ENCODE peak calls at places on chromosome 6, in six cellular contexts. H, K, L, O, Y and P are unnamed samples.

GRCh38 chr6:109702797-109703196 is 11.7 kb downstream of the FIG4 start:
- DNase-seq in Y (no peak), O (no peak), H (no peak), L (no peak), K (no peak), P (no peak)

GRCh38 chr6:150352321-150353296 is 16.2 kb upstream of the IYD start:
- DNase-seq in K (no peak), Y (no peak), O (peak; percentile 87), L (no peak), H (no peak), P (peak; percentile 32)

GRCh38 chr6:144582939-144583613 is 297.9 kb downstream of the UTRN start:
- DNase-seq in K (peak; percentile 47), L (peak; percentile 33), Y (peak; percentile 53), O (no peak), H (peak; percentile 63), P (peak; percentile 24)

GRCh38 chr6:87789198-87789899 is 87.3 kb upstream of the AKIRIN2 start:
- DNase-seq in Y (no peak), L (peak; percentile 38), O (peak; percentile 71), K (no peak), H (no peak), P (peak; percentile 40)

GRCh38 chr6:46784535-46784934 is 8.7 kb upstream of the MEP1A start:
- DNase-seq in H (no peak), Y (no peak), K (no peak), L (no peak), O (no peak), P (no peak)

GRCh38 chr6:145809785-145810184 is 4.8 kb downstream of the FBXO30 start:
- DNase-seq in L (no peak), H (no peak), K (no peak), O (peak; percentile 65), Y (no peak), P (peak; percentile 19)

GRCh38 chr6:37036146-37036545 is 30.7 kb downstream of the FGD2 start:
- DNase-seq in K (no peak), H (no peak), L (no peak), Y (peak; percentile 9), O (no peak), P (no peak)

GRCh38 chr6:10557886-10558285 is 36.7 kb downstream of the GCNT2 start:
- DNase-seq in H (no peak), L (no peak), K (no peak), O (no peak), Y (no peak), P (no peak)

GRCh38 chr6:37222125-37222967 is 35.2 kb upstream of the TBC1D22B start:
- DNase-seq in H (peak; percentile 79), L (peak; percentile 83), O (peak; percentile 64), Y (peak; percentile 88), K (peak; percentile 84), P (peak; percentile 90)

GRCh38 chr6:25601797-25602679 is 50.0 kb upstream of the SCGN start:
- DNase-seq in K (no peak), Y (no peak), L (no peak), H (peak; percentile 71), O (peak; percentile 67), P (peak; percentile 23)

GRCh38 chr6:163635731-163636344 is 221.3 kb downstream of the QKI start:
- DNase-seq in K (no peak), H (no peak), L (no peak), O (no peak), Y (no peak), P (no peak)

GRCh38 chr6:166173292-166173951 is 5.8 kb upstream of the TBXT start:
- DNase-seq in O (no peak), H (peak; percentile 54), K (no peak), Y (no peak), L (peak; percentile 56), P (no peak)

GRCh38 chr6:3287976-3288707 is 29.4 kb downstream of the PSMG4 start:
- DNase-seq in Y (no peak), L (no peak), O (no peak), H (no peak), K (no peak), P (no peak)

GRCh38 chr6:166423051-166423745 is 40.5 kb upstream of the MPC1 start:
- DNase-seq in L (no peak), H (no peak), K (no peak), O (no peak), Y (no peak), P (no peak)

GRCh38 chr6:166611631-166612030 is 15.4 kb downstream of the RPS6KA2 start:
- DNase-seq in Y (no peak), L (no peak), K (no peak), O (no peak), H (no peak), P (no peak)

GRCh38 chr6:38346291-38347079 is 293.2 kb downstream of the BTBD9 start:
- DNase-seq in L (no peak), Y (no peak), O (peak; percentile 95), H (no peak), K (no peak), P (peak; percentile 82)

DNA sequence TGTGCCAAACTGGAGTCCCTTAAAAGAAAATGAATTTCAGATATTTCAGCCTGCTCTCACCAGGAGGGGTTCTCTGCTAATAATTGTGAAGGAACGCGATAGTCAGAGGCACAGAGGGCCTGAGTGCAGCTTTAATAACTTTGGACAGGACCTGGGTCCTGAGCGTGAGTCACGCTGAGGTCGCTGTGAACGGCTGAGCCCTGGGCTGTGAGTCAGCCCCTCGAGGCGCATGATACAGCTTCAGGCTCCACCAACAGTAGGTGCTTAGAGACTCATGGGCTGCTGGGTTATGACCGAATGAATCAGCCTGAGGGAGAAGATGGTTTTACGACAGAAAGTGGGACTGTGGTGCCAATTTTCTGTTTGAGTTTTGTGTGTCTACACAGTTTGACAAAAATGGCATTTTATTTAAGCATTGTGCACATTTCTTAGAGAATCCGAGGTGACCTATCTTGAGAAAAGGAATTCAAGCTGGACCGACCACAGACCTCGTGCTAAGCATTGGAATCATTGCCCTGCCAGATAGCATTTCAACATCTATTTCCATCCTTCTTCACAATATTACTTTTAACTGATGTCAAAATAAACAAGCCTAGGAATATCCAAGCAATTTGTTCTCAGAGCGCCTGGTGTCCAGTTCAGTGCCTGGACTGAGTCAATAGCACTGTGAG is 183.0 kb downstream of the THBS2 start:
- DNase-seq in K (no peak), L (peak; percentile 41), H (no peak), O (peak; percentile 99), Y (peak; percentile 79), P (peak; percentile 100)
- H3K4me3 ChIP-seq in K (no peak overlapping the region), L (no peak overlapping the region), H (no peak overlapping the region), O (peak overlapping the region; percentile 1), Y (no peak overlapping the region), P (no peak overlapping the region)

DNA sequence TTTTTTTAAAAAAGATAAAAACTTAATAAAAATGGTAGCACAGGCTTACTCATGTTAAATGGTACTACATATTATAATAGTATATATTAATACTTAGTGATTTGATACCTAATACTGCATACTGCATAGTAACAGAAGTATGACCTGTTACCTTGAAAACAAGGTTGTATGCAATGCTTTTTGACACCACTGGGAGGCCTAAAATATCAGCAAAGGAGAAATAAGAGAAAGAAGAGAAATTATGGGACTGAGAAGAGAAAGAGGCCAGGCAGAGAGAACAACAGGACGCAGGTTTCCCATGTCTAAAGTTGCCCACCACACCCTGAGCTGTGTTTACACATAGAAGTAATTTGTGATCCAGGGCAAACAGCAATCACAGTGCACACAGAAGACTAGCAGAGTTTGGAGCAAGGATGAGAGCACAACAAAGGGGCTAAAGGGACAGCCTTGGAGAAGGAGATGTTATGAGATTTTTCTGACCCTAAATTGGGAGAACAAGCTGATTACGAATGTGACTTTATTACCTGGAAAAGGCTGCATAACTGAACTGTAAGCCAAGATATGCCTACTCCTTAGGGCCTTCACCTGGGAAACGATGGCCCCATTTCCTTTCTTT is 73.2 kb downstream of the ROS1 start:
- DNase-seq in H (peak; percentile 1), K (no peak), O (peak; percentile 16), L (no peak), Y (no peak), P (peak; percentile 38)
- TF ChIP-seq CTCF in H (peak; percentile 56), K (peak; percentile 56), O (peak; percentile 62), L (no peak), Y (no peak), P (peak; percentile 58)

DNA sequence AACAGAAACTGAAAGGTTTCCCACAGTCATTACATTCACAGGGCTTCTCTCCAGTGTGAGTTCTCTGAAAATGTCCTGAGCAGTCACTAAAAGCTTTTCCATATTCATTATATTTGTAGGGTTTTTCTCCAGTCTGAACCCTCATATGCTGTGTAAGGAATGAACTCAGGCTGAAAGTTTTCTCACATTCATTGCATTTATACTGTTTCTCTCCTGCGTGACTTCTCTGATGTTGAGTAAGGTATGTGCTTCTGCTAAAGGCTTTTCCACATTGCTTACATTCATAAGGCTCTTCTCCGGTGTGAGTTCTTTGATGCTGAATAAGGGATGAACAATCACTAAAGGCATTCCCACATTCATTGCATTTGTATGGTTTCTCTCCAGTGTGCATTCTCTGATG is 29.8 kb upstream of the ZNF391 start:
- DNase-seq in K (no peak), O (no peak), H (no peak), Y (no peak), L (no peak), P (no peak)
- H3K4me3 ChIP-seq in K (no peak overlapping the region), O (no peak overlapping the region), H (no peak overlapping the region), Y (no peak overlapping the region), L (no peak overlapping the region), P (no peak overlapping the region)

GRCh38 chr6:153032255-153032882 is 29.9 kb upstream of the MTRF1L start:
- DNase-seq in L (no peak), H (peak; percentile 23), Y (no peak), K (peak; percentile 3), O (peak; percentile 75), P (peak; percentile 77)
- TF ChIP-seq CTCF in L (no peak), H (peak; percentile 81), Y (no peak), K (peak; percentile 26), O (peak; percentile 59), P (peak; percentile 23)

DNA sequence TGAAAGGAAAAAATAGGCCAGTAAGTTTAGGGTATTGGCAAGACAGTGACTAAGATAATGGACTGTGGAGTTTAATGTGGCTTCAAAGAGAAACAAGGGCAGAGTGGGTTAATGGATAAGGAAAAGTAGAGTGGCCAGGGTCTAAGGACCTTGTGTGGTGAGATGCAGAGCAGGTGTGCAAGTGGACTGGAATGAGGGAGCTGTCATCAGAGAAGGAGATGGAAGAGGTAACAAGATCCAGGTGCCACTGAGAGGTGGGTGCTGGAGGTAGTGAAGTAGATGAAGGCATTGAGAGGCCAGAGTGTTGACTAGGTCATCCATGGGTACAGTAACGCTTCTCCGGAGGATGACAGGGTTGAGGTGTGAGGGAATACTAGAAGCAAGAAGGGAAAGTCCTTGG is 136.1 kb downstream of the QRSL1 start:
- DNase-seq in L (no peak), Y (no peak), O (no peak), H (no peak), K (no peak), P (no peak)
- H3K4me3 ChIP-seq in L (no peak overlapping the region), Y (no peak overlapping the region), O (no peak overlapping the region), H (no peak overlapping the region), K (no peak overlapping the region), P (no peak overlapping the region)

DNA sequence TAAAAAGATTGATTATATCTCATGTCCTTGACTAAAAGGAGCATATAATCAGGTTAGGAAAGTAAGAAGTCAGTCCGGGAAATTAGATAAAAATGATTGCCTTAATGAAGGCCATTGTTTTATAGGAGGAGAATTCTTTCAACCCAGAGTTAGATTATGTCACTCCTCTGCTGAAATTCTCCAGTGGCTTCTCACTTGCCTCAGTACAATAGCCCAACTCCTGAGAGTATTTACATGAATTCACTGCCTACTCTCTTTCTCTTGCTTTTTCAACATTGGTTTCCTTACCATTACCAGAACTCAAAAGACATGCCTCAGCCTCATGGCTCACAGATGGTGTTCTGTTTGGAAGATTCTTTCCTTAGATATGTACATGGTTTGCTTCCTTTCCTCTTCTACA is 114.8 kb downstream of the EPHA7 start:
- DNase-seq in O (no peak), K (no peak), H (no peak), L (no peak), Y (no peak), P (no peak)
- TF ChIP-seq CTCF in O (no peak), K (no peak), H (no peak), L (no peak), Y (no peak), P (no peak)